ENCODE peak calls at places on chromosome 19, in four cellular contexts. M is PC-3, Y is NCI-H460, U is hepatic stellate cell. W is an unnamed sample.

GRCh38 chr19:1131718-1132552 is 28.1 kb downstream of the GPX4 start:
- DNase-seq in Y (no peak), M (no peak), U (peak; percentile 89), W (no peak)

GRCh38 chr19:16566161-16566560 is 6.1 kb downstream of the SLC35E1 start:
- DNase-seq in M (no peak), Y (no peak), U (no peak), W (no peak)

GRCh38 chr19:35030257-35031071 is at the start of gene SCN1B:
- DNase-seq in Y (peak; percentile 41), U (peak; percentile 91), M (peak; percentile 60), W (peak; percentile 57)

GRCh38 chr19:49597703-49597974 is 6.7 kb downstream of the PRR12 start:
- DNase-seq in Y (no peak), M (no peak), U (no peak), W (no peak)

GRCh38 chr19:19502281-19502680 is 13.1 kb downstream of the TSSK6 start:
- DNase-seq in U (no peak), Y (no peak), M (no peak), W (no peak)

GRCh38 chr19:36939153-36939552 is 23.0 kb downstream of the ZNF568 start:
- DNase-seq in U (no peak), Y (no peak), M (no peak), W (no peak)

GRCh38 chr19:6737873-6738725 is 719 bp upstream of the GPR108 start:
- DNase-seq in M (peak; percentile 100), U (peak; percentile 81), Y (peak; percentile 85), W (peak; percentile 100)

GRCh38 chr19:6828698-6829633 is 56.5 kb downstream of the VAV1 start:
- DNase-seq in U (no peak), M (peak; percentile 81), Y (peak; percentile 59), W (no peak)

GRCh38 chr19:18507727-18508440 is 14.0 kb downstream of the ELL start:
- DNase-seq in U (peak; percentile 59), Y (no peak), M (no peak), W (no peak)

GRCh38 chr19:13036366-13036976 is 41.2 kb downstream of the NFIX start:
- DNase-seq in U (peak; percentile 79), Y (no peak), M (peak; percentile 93), W (no peak)

GRCh38 chr19:51593969-51594773 is 23.1 kb downstream of the ZNF175 start:
- DNase-seq in Y (peak; percentile 91), U (peak; percentile 98), M (peak; percentile 99), W (peak; percentile 98)

GRCh38 chr19:12723643-12724426 is at the start of gene TNPO2:
- DNase-seq in U (peak; percentile 70), M (peak; percentile 74), Y (peak; percentile 38), W (peak; percentile 65)

GRCh38 chr19:28864024-28864503 is 348.9 kb downstream of the UQCRFS1 start:
- DNase-seq in Y (no peak), U (no peak), M (no peak), W (no peak)